ENCODE peak calls at places on chromosomes 5 and 9, in eight cellular contexts. L, E, G, D, F, M, Z and P are unnamed samples.
A peak's percentile ranks its signal among the peaks of the same experiment; 100 is the strongest.

GRCh38 chr9:89323257-89323841 is 5.0 kb downstream of the SECISBP2 start:
- DNase-seq in L (no peak), E (peak; percentile 57), G (peak; percentile 34), D (no peak), F (no peak), M (no peak), Z (peak; percentile 58), P (no peak)

GRCh38 chr5:179906795-179907569 is 715 bp downstream of the TBC1D9B start:
- DNase-seq in L (peak; percentile 34), E (peak; percentile 65), G (peak; percentile 16), D (no peak), F (peak; percentile 46), M (peak; percentile 14), Z (peak; percentile 33), P (peak; percentile 55)

GRCh38 chr5:56749842-56750241 is 65.5 kb upstream of the MAP3K1 start:
- DNase-seq in L (no peak), E (no peak), G (no peak), D (no peak), F (no peak), M (no peak), Z (no peak), P (no peak)

GRCh38 chr9:95508242-95508967 is 8.4 kb downstream of the PTCH1 start:
- DNase-seq in L (no peak), E (no peak), G (no peak), D (no peak), F (no peak), M (no peak), Z (no peak), P (no peak)

GRCh38 chr9:102855646-102856045 is 139.5 kb upstream of the CYLC2 start:
- DNase-seq in L (no peak), E (no peak), G (no peak), D (no peak), F (no peak), M (no peak), Z (no peak), P (no peak)

GRCh38 chr9:4934976-4935672 is 49.9 kb upstream of the JAK2 start:
- DNase-seq in L (no peak), E (no peak), G (no peak), D (no peak), F (no peak), M (no peak), Z (peak; percentile 39), P (no peak)

GRCh38 chr9:91177661-91178280 is 183.9 kb downstream of the AUH start:
- DNase-seq in L (no peak), E (peak; percentile 56), G (no peak), D (peak; percentile 80), F (peak; percentile 58), M (no peak), Z (peak; percentile 66), P (peak; percentile 94)

GRCh38 chr9:136299116-136299515 is 4.8 kb downstream of the CCDC187 start:
- DNase-seq in L (no peak), E (no peak), G (no peak), D (no peak), F (no peak), M (no peak), Z (no peak), P (no peak)

GRCh38 chr5:96582343-96582742 is 79.8 kb upstream of the CAST start:
- DNase-seq in L (no peak), E (peak; percentile 55), G (no peak), D (no peak), F (peak; percentile 33), M (no peak), Z (peak; percentile 76), P (no peak)

GRCh38 chr9:90801175-90801506 is 478 bp upstream of the SYK start:
- DNase-seq in L (no peak), E (no peak), G (no peak), D (no peak), F (no peak), M (no peak), Z (no peak), P (no peak)

GRCh38 chr5:154078305-154078704 is 39.5 kb downstream of the MFAP3 start:
- DNase-seq in L (no peak), E (no peak), G (no peak), D (no peak), F (no peak), M (no peak), Z (no peak), P (peak; percentile 46)

GRCh38 chr5:169157064-169157463 is 143.9 kb downstream of the SLIT3 start:
- DNase-seq in L (no peak), E (no peak), G (no peak), D (no peak), F (no peak), M (no peak), Z (no peak), P (peak; percentile 16)

GRCh38 chr9:129415031-129415953 is 205.6 kb downstream of the C9orf50 start:
- DNase-seq in L (no peak), E (no peak), G (no peak), D (no peak), F (no peak), M (no peak), Z (no peak), P (no peak)

GRCh38 chr9:7216004-7216821 is 458.4 kb downstream of the KDM4C start:
- DNase-seq in L (no peak), E (no peak), G (no peak), D (peak; percentile 78), F (no peak), M (no peak), Z (peak; percentile 81), P (peak; percentile 94)

GRCh38 chr5:80600943-80601693 is 31.0 kb upstream of the ANKRD34B start:
- DNase-seq in L (no peak), E (no peak), G (no peak), D (no peak), F (no peak), M (no peak), Z (no peak), P (no peak)

GRCh38 chr5:8057764-8058163 is 188.8 kb downstream of the MTRR start:
- DNase-seq in L (no peak), E (no peak), G (no peak), D (no peak), F (no peak), M (no peak), Z (peak; percentile 38), P (no peak)

DNA sequence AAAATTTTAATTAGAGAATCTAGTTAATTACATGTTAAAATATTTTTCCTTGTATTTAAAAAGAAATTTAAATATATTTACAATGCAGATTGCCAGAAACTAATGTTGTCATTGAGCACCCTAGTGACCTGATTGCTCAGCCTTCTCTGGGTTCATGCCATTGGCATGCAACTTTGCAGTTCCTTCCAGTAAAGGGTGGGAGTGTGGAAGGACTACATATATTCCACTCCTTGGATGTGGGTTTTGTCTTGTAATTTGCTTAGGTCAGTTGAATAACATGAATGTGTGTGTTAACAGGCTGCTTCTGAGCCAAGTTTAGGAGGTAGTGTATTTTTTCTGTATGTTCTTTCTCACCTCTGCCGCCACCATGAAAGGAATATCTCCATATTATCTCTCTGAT is 1929.7 kb upstream of the CDH6 start:
- DNase-seq in L (no peak), E (no peak), G (no peak), D (no peak), F (no peak), M (no peak), Z (no peak), P (peak; percentile 58)
- TF ChIP-seq CTCF in L (no peak), E (no peak), G (no peak), D (no peak), F (no peak), M (no peak), Z (no peak), P (no peak)

GRCh38 chr9:97506787-97507186 is 5.3 kb downstream of the TMOD1 start:
- DNase-seq in L (no peak), E (no peak), G (no peak), D (no peak), F (no peak), M (no peak), Z (no peak), P (no peak)
- TF ChIP-seq CTCF in L (no peak), E (no peak), G (no peak), D (no peak), F (no peak), M (no peak), Z (no peak), P (no peak)

GRCh38 chr5:164256351-164256750 is 750.9 kb downstream of the MAT2B start:
- DNase-seq in L (no peak), E (no peak), G (no peak), D (no peak), F (no peak), M (no peak), Z (peak; percentile 15), P (peak; percentile 63)

GRCh38 chr5:164253764-164254163 is 748.3 kb downstream of the MAT2B start:
- DNase-seq in L (no peak), E (no peak), G (no peak), D (no peak), F (no peak), M (no peak), Z (no peak), P (no peak)

GRCh38 chr5:164256954-164257353 is 751.5 kb downstream of the MAT2B start:
- DNase-seq in L (no peak), E (no peak), G (no peak), D (no peak), F (no peak), M (no peak), Z (no peak), P (no peak)

GRCh38 chr5:164255598-164256213 is 750.3 kb downstream of the MAT2B start:
- DNase-seq in L (no peak), E (no peak), G (no peak), D (no peak), F (no peak), M (no peak), Z (no peak), P (no peak)
- TF ChIP-seq CTCF in L (no peak), E (no peak), G (no peak), D (no peak), F (no peak), M (peak; percentile 27), Z (peak; percentile 1), P (no peak)

GRCh38 chr9:15307523-15307841 is 466 bp upstream of the TTC39B start:
- DNase-seq in L (no peak), E (no peak), G (no peak), D (no peak), F (no peak), M (no peak), Z (no peak), P (no peak)
- TF ChIP-seq CTCF in L (no peak), E (peak; percentile 0), G (no peak), D (no peak), F (no peak), M (no peak), Z (no peak), P (no peak)

GRCh38 chr5:10576121-10576789 is 12.4 kb downstream of the ANKRD33B start:
- DNase-seq in L (no peak), E (no peak), G (no peak), D (no peak), F (no peak), M (no peak), Z (no peak), P (no peak)
- TF ChIP-seq CTCF in L (no peak), E (no peak), G (no peak), D (peak; percentile 42), F (no peak), M (no peak), Z (no peak), P (peak; percentile 10)